ENCODE peak calls at places on chromosomes 16 and 17, in seven cellular contexts. One of them, this sample, is unnamed. For H3K4me1, the result is how much of the 10 kb centered on the place peaks cover.

GRCh38 chr17:81538651-81539570 is 10.7 kb downstream of the FSCN2 start:
- DNase-seq in mesendoderm: no peak
- DNase-seq in foreskin keratinocyte: no peak
- DNase-seq in HCT116: no peak
- DNase-seq in adrenal gland: no peak
- DNase-seq in SJCRH30: peak
- DNase-seq in prostate gland: no peak
- DNase-seq in this sample: no peak

GRCh38 chr16:14629612-14629918 is 495 bp downstream of the PARN start:
- DNase-seq in SJCRH30: no peak
- DNase-seq in mesendoderm: peak
- DNase-seq in foreskin keratinocyte: peak
- DNase-seq in prostate gland: no peak
- DNase-seq in adrenal gland: no peak
- DNase-seq in HCT116: no peak
- DNase-seq in this sample: no peak

GRCh38 chr17:2239170-2239551 is 64.4 kb downstream of the SMG6 start:
- DNase-seq in prostate gland: no peak
- DNase-seq in foreskin keratinocyte: no peak
- DNase-seq in SJCRH30: no peak
- DNase-seq in adrenal gland: no peak
- DNase-seq in HCT116: no peak
- DNase-seq in mesendoderm: no peak
- DNase-seq in this sample: no peak

GRCh38 chr17:78557598-78558039 is 19.6 kb downstream of the DNAH17 start:
- DNase-seq in HCT116: no peak
- DNase-seq in foreskin keratinocyte: peak
- DNase-seq in prostate gland: no peak
- DNase-seq in SJCRH30: peak
- DNase-seq in adrenal gland: no peak
- DNase-seq in mesendoderm: peak
- DNase-seq in this sample: no peak

GRCh38 chr17:18217412-18218015 is 7.9 kb upstream of the LLGL1 start:
- DNase-seq in mesendoderm: peak
- DNase-seq in adrenal gland: peak
- DNase-seq in prostate gland: peak
- DNase-seq in SJCRH30: peak
- DNase-seq in HCT116: peak
- DNase-seq in foreskin keratinocyte: peak
- DNase-seq in this sample: peak

GRCh38 chr16:86379505-86379846 is 130.9 kb upstream of the FOXF1 start:
- DNase-seq in SJCRH30: no peak
- DNase-seq in prostate gland: no peak
- DNase-seq in HCT116: no peak
- DNase-seq in adrenal gland: no peak
- DNase-seq in foreskin keratinocyte: no peak
- DNase-seq in mesendoderm: no peak
- DNase-seq in this sample: no peak

GRCh38 chr17:79843917-79844815 is 4.9 kb upstream of the CBX4 start:
- DNase-seq in adrenal gland: peak
- DNase-seq in SJCRH30: peak
- DNase-seq in HCT116: no peak
- DNase-seq in mesendoderm: no peak
- DNase-seq in prostate gland: no peak
- DNase-seq in foreskin keratinocyte: no peak
- DNase-seq in this sample: no peak

GRCh38 chr16:53372942-53373871 is 61.1 kb upstream of the RBL2 start:
- DNase-seq in foreskin keratinocyte: peak
- DNase-seq in SJCRH30: no peak
- DNase-seq in prostate gland: peak
- DNase-seq in mesendoderm: no peak
- DNase-seq in adrenal gland: no peak
- DNase-seq in HCT116: peak
- DNase-seq in this sample: peak

GRCh38 chr17:75090871-75091854 is 3.4 kb downstream of the SLC16A5 start:
- DNase-seq in prostate gland: no peak
- DNase-seq in adrenal gland: peak
- DNase-seq in mesendoderm: no peak
- DNase-seq in foreskin keratinocyte: no peak
- DNase-seq in HCT116: no peak
- DNase-seq in SJCRH30: peak
- DNase-seq in this sample: no peak

GRCh38 chr16:28609631-28610594 is at the start of gene SULT1A1:
- DNase-seq in prostate gland: no peak
- DNase-seq in adrenal gland: peak
- DNase-seq in SJCRH30: peak
- DNase-seq in mesendoderm: peak
- DNase-seq in foreskin keratinocyte: no peak
- DNase-seq in HCT116: no peak
- DNase-seq in this sample: no peak

GRCh38 chr17:57484826-57485565 is 228.7 kb downstream of the MSI2 start:
- DNase-seq in mesendoderm: no peak
- DNase-seq in SJCRH30: no peak
- DNase-seq in foreskin keratinocyte: no peak
- DNase-seq in prostate gland: no peak
- DNase-seq in HCT116: no peak
- DNase-seq in adrenal gland: no peak
- DNase-seq in this sample: peak
- H3K4me1 ChIP-seq in mesendoderm: under half
- H3K4me1 ChIP-seq in SJCRH30: under half
- H3K4me1 ChIP-seq in foreskin keratinocyte: under half
- H3K4me1 ChIP-seq in prostate gland: under half
- H3K4me1 ChIP-seq in HCT116: under half
- H3K4me1 ChIP-seq in adrenal gland: half or more
- H3K4me1 ChIP-seq in this sample: half or more

GRCh38 chr16:88764913-88765349 is 20.1 kb downstream of the PIEZO1 start:
- DNase-seq in HCT116: no peak
- DNase-seq in mesendoderm: peak
- DNase-seq in adrenal gland: no peak
- DNase-seq in prostate gland: peak
- DNase-seq in foreskin keratinocyte: peak
- DNase-seq in SJCRH30: no peak
- DNase-seq in this sample: no peak

GRCh38 chr16:88768041-88768876 is 16.8 kb downstream of the PIEZO1 start:
- DNase-seq in HCT116: no peak
- DNase-seq in foreskin keratinocyte: no peak
- DNase-seq in adrenal gland: peak
- DNase-seq in prostate gland: no peak
- DNase-seq in SJCRH30: peak
- DNase-seq in mesendoderm: no peak
- DNase-seq in this sample: no peak

GRCh38 chr16:88769617-88770458 is 15.2 kb downstream of the PIEZO1 start:
- DNase-seq in prostate gland: peak
- DNase-seq in HCT116: no peak
- DNase-seq in foreskin keratinocyte: peak
- DNase-seq in mesendoderm: peak
- DNase-seq in SJCRH30: peak
- DNase-seq in adrenal gland: no peak
- DNase-seq in this sample: no peak

GRCh38 chr16:88767546-88767945 is 17.5 kb downstream of the PIEZO1 start:
- DNase-seq in prostate gland: no peak
- DNase-seq in mesendoderm: no peak
- DNase-seq in SJCRH30: no peak
- DNase-seq in HCT116: no peak
- DNase-seq in foreskin keratinocyte: no peak
- DNase-seq in adrenal gland: no peak
- DNase-seq in this sample: no peak

DNA sequence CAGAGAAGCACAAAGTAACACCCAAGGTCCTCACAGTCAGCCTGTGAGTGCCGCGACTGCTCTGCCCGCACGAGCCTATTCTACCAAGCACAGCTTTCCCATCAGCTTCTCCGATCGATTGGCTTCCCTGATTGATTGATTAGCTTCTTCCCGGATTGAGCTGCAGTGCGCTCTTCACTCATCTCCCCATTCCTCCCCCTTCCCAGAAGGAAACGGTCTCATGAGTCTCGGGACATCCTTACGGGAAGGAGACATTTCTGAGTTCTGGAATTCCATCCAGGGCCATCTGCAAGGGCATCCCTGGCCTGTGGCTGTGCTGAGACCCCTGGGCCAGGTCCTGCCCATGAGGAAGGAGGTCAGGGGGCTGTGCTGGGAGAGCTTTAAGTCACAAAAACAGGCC is 18.0 kb downstream of the PIEZO1 start:
- DNase-seq in adrenal gland: no peak
- DNase-seq in mesendoderm: no peak
- DNase-seq in prostate gland: no peak
- DNase-seq in SJCRH30: no peak
- DNase-seq in foreskin keratinocyte: no peak
- DNase-seq in HCT116: no peak
- DNase-seq in this sample: no peak
- H3K4me1 ChIP-seq in adrenal gland: under half
- H3K4me1 ChIP-seq in mesendoderm: under half
- H3K4me1 ChIP-seq in prostate gland: half or more
- H3K4me1 ChIP-seq in SJCRH30: under half
- H3K4me1 ChIP-seq in foreskin keratinocyte: under half
- H3K4me1 ChIP-seq in HCT116: half or more
- H3K4me1 ChIP-seq in this sample: under half

GRCh38 chr16:85307552-85308364 is 195.5 kb upstream of the CIBAR2 start:
- DNase-seq in prostate gland: no peak
- DNase-seq in HCT116: no peak
- DNase-seq in foreskin keratinocyte: no peak
- DNase-seq in mesendoderm: no peak
- DNase-seq in SJCRH30: no peak
- DNase-seq in adrenal gland: peak
- DNase-seq in this sample: no peak
- H3K4me1 ChIP-seq in prostate gland: under half
- H3K4me1 ChIP-seq in HCT116: under half
- H3K4me1 ChIP-seq in foreskin keratinocyte: under half
- H3K4me1 ChIP-seq in mesendoderm: under half
- H3K4me1 ChIP-seq in SJCRH30: under half
- H3K4me1 ChIP-seq in adrenal gland: half or more
- H3K4me1 ChIP-seq in this sample: under half

GRCh38 chr16:70741779-70742125 is 55.9 kb upstream of the MTSS2 start:
- DNase-seq in SJCRH30: no peak
- DNase-seq in adrenal gland: no peak
- DNase-seq in HCT116: no peak
- DNase-seq in foreskin keratinocyte: no peak
- DNase-seq in prostate gland: no peak
- DNase-seq in mesendoderm: no peak
- DNase-seq in this sample: no peak

GRCh38 chr16:70740174-70740918 is 54.5 kb upstream of the MTSS2 start:
- DNase-seq in mesendoderm: no peak
- DNase-seq in prostate gland: no peak
- DNase-seq in adrenal gland: no peak
- DNase-seq in SJCRH30: peak
- DNase-seq in HCT116: no peak
- DNase-seq in foreskin keratinocyte: no peak
- DNase-seq in this sample: no peak

GRCh38 chr16:70739389-70739788 is 53.5 kb upstream of the MTSS2 start:
- DNase-seq in SJCRH30: no peak
- DNase-seq in HCT116: no peak
- DNase-seq in foreskin keratinocyte: no peak
- DNase-seq in adrenal gland: no peak
- DNase-seq in prostate gland: no peak
- DNase-seq in mesendoderm: no peak
- DNase-seq in this sample: no peak

GRCh38 chr16:70743791-70744190 is 57.2 kb downstream of the VAC14 start:
- DNase-seq in mesendoderm: no peak
- DNase-seq in SJCRH30: no peak
- DNase-seq in adrenal gland: no peak
- DNase-seq in prostate gland: no peak
- DNase-seq in foreskin keratinocyte: no peak
- DNase-seq in HCT116: no peak
- DNase-seq in this sample: no peak

GRCh38 chr16:70740919-70741778 is 55.3 kb upstream of the MTSS2 start:
- DNase-seq in mesendoderm: no peak
- DNase-seq in foreskin keratinocyte: no peak
- DNase-seq in SJCRH30: no peak
- DNase-seq in HCT116: no peak
- DNase-seq in prostate gland: no peak
- DNase-seq in adrenal gland: no peak
- DNase-seq in this sample: no peak
- H3K4me1 ChIP-seq in mesendoderm: under half
- H3K4me1 ChIP-seq in foreskin keratinocyte: under half
- H3K4me1 ChIP-seq in SJCRH30: under half
- H3K4me1 ChIP-seq in HCT116: under half
- H3K4me1 ChIP-seq in prostate gland: under half
- H3K4me1 ChIP-seq in adrenal gland: under half
- H3K4me1 ChIP-seq in this sample: under half

GRCh38 chr17:28092109-28092508 is 49.6 kb downstream of the NLK start:
- DNase-seq in SJCRH30: no peak
- DNase-seq in adrenal gland: no peak
- DNase-seq in foreskin keratinocyte: no peak
- DNase-seq in mesendoderm: no peak
- DNase-seq in prostate gland: no peak
- DNase-seq in HCT116: no peak
- DNase-seq in this sample: no peak
- H3K4me1 ChIP-seq in SJCRH30: under half
- H3K4me1 ChIP-seq in adrenal gland: under half
- H3K4me1 ChIP-seq in foreskin keratinocyte: under half
- H3K4me1 ChIP-seq in mesendoderm: under half
- H3K4me1 ChIP-seq in prostate gland: under half
- H3K4me1 ChIP-seq in HCT116: under half
- H3K4me1 ChIP-seq in this sample: under half

GRCh38 chr17:61259360-61259759 is 140.3 kb upstream of the TBX2 start:
- DNase-seq in adrenal gland: no peak
- DNase-seq in foreskin keratinocyte: no peak
- DNase-seq in mesendoderm: no peak
- DNase-seq in prostate gland: no peak
- DNase-seq in SJCRH30: no peak
- DNase-seq in HCT116: no peak
- DNase-seq in this sample: no peak
- H3K4me1 ChIP-seq in adrenal gland: under half
- H3K4me1 ChIP-seq in foreskin keratinocyte: under half
- H3K4me1 ChIP-seq in mesendoderm: under half
- H3K4me1 ChIP-seq in prostate gland: under half
- H3K4me1 ChIP-seq in SJCRH30: under half
- H3K4me1 ChIP-seq in HCT116: under half
- H3K4me1 ChIP-seq in this sample: under half

GRCh38 chr16:48607056-48607825 is 2.7 kb downstream of the N4BP1 start:
- DNase-seq in SJCRH30: no peak
- DNase-seq in adrenal gland: no peak
- DNase-seq in prostate gland: peak
- DNase-seq in HCT116: no peak
- DNase-seq in foreskin keratinocyte: peak
- DNase-seq in mesendoderm: no peak
- DNase-seq in this sample: no peak

GRCh38 chr16:48608871-48609452 is 1.0 kb downstream of the N4BP1 start:
- DNase-seq in foreskin keratinocyte: no peak
- DNase-seq in HCT116: no peak
- DNase-seq in prostate gland: no peak
- DNase-seq in mesendoderm: peak
- DNase-seq in SJCRH30: no peak
- DNase-seq in adrenal gland: no peak
- DNase-seq in this sample: no peak

GRCh38 chr16:48605518-48606110 is 4.4 kb downstream of the N4BP1 start:
- DNase-seq in adrenal gland: no peak
- DNase-seq in prostate gland: no peak
- DNase-seq in mesendoderm: no peak
- DNase-seq in foreskin keratinocyte: no peak
- DNase-seq in SJCRH30: no peak
- DNase-seq in HCT116: no peak
- DNase-seq in this sample: no peak

GRCh38 chr16:48609453-48610023 is 442 bp downstream of the N4BP1 start:
- DNase-seq in adrenal gland: peak
- DNase-seq in foreskin keratinocyte: no peak
- DNase-seq in mesendoderm: peak
- DNase-seq in prostate gland: peak
- DNase-seq in SJCRH30: peak
- DNase-seq in HCT116: no peak
- DNase-seq in this sample: peak

GRCh38 chr16:48608452-48608851 is 1.5 kb downstream of the N4BP1 start:
- DNase-seq in mesendoderm: peak
- DNase-seq in adrenal gland: no peak
- DNase-seq in foreskin keratinocyte: peak
- DNase-seq in prostate gland: no peak
- DNase-seq in HCT116: no peak
- DNase-seq in SJCRH30: no peak
- DNase-seq in this sample: peak
- H3K4me1 ChIP-seq in mesendoderm: under half
- H3K4me1 ChIP-seq in adrenal gland: half or more
- H3K4me1 ChIP-seq in foreskin keratinocyte: under half
- H3K4me1 ChIP-seq in prostate gland: under half
- H3K4me1 ChIP-seq in HCT116: under half
- H3K4me1 ChIP-seq in SJCRH30: under half
- H3K4me1 ChIP-seq in this sample: under half

This sample was measured in MM.1S.